ENCODE peak calls at places on chromosomes 2 and 18, in nine cellular contexts. R, I, J, Y, C, W, E, M and T are unnamed samples.

GRCh38 chr2:230077851-230078547 is 9.3 kb upstream of the SLC16A14 start:
- DNase-seq in J (no peak), I (no peak), Y (peak; percentile 72), M (no peak), E (no peak), W (no peak), R (peak; percentile 5), C (no peak), T (no peak)

GRCh38 chr2:174012347-174013309 is 47.5 kb upstream of the SP3 start:
- DNase-seq in R (peak; percentile 30), E (peak; percentile 31), C (peak; percentile 39), W (peak; percentile 82), M (peak; percentile 57), Y (peak; percentile 90), I (peak; percentile 82), J (peak; percentile 46), T (no peak)

GRCh38 chr18:31574359-31574758 is 17.3 kb upstream of the TTR start:
- DNase-seq in W (no peak), R (no peak), J (no peak), I (no peak), E (no peak), M (no peak), Y (no peak), C (no peak), T (no peak)

GRCh38 chr2:192069417-192069816 is 125.3 kb downstream of the TMEFF2 start:
- DNase-seq in E (no peak), I (no peak), C (no peak), Y (no peak), J (no peak), M (no peak), R (no peak), W (no peak), T (no peak)

GRCh38 chr2:68789603-68790002 is 55.0 kb downstream of the ARHGAP25 start:
- DNase-seq in E (peak; percentile 97), Y (no peak), I (no peak), M (no peak), R (no peak), C (no peak), W (no peak), J (no peak), T (peak; percentile 85)

GRCh38 chr2:61688369-61689334 is 150.5 kb upstream of the XPO1 start:
- DNase-seq in R (no peak), W (no peak), M (no peak), E (no peak), C (no peak), Y (no peak), I (no peak), J (no peak), T (no peak)

GRCh38 chr2:145800201-145801091 is 1280.5 kb upstream of the ZEB2 start:
- DNase-seq in W (no peak), R (no peak), C (peak; percentile 99), J (no peak), M (no peak), E (no peak), Y (no peak), I (no peak), T (no peak)

GRCh38 chr2:233353769-233354499 is at the start of gene DGKD:
- DNase-seq in I (no peak), J (peak; percentile 42), C (peak; percentile 33), M (peak; percentile 77), Y (peak; percentile 86), W (peak; percentile 42), E (peak; percentile 88), R (peak; percentile 80), T (peak; percentile 97)

GRCh38 chr2:124639524-124639923 is 614.4 kb downstream of the CNTNAP5 start:
- DNase-seq in I (no peak), E (no peak), R (no peak), M (no peak), J (no peak), W (no peak), C (no peak), Y (no peak), T (no peak)

GRCh38 chr2:169978402-169979017 is 151.3 kb downstream of the UBR3 start:
- DNase-seq in I (no peak), J (no peak), Y (peak; percentile 56), E (no peak), M (no peak), W (no peak), C (no peak), R (no peak), T (no peak)

GRCh38 chr18:44229693-44230108 is 451.0 kb upstream of the SETBP1 start:
- DNase-seq in C (peak; percentile 31), R (peak; percentile 10), J (peak; percentile 72), Y (no peak), E (no peak), W (peak; percentile 89), I (peak; percentile 29), M (peak; percentile 49), T (no peak)

GRCh38 chr18:51051105-51051712 is 21.2 kb downstream of the SMAD4 start:
- DNase-seq in I (no peak), M (no peak), E (peak; percentile 68), R (no peak), J (peak; percentile 57), Y (no peak), W (no peak), C (peak; percentile 64), T (peak; percentile 30)

GRCh38 chr2:151556121-151556520 is 146.4 kb downstream of the RIF1 start:
- DNase-seq in E (no peak), C (no peak), M (no peak), Y (no peak), W (no peak), I (no peak), J (no peak), R (no peak), T (no peak)

GRCh38 chr2:75637568-75637967 is 9.0 kb upstream of the MRPL19 start:
- DNase-seq in J (no peak), E (no peak), Y (no peak), W (no peak), C (no peak), I (no peak), R (no peak), M (no peak), T (no peak)

GRCh38 chr2:150903461-150903860 is 358.2 kb downstream of the RBM43 start:
- DNase-seq in E (no peak), J (no peak), I (no peak), M (no peak), C (peak; percentile 33), Y (no peak), W (no peak), R (no peak), T (no peak)

GRCh38 chr2:23404426-23404825 is 19.4 kb downstream of the KLHL29 start:
- DNase-seq in Y (peak; percentile 63), J (peak; percentile 85), R (peak; percentile 44), C (peak; percentile 68), I (no peak), E (peak; percentile 73), W (no peak), M (peak; percentile 67), T (peak; percentile 48)

GRCh38 chr2:53970095-53970897 is 497 bp downstream of the PSME4 start:
- DNase-seq in R (peak; percentile 29), I (peak; percentile 36), C (peak; percentile 51), J (peak; percentile 43), Y (peak; percentile 78), M (peak; percentile 60), E (peak; percentile 55), W (peak; percentile 51), T (peak; percentile 49)

GRCh38 chr2:232438951-232439757 is 16.8 kb upstream of the ALPI start:
- DNase-seq in C (peak; percentile 32), M (no peak), Y (peak; percentile 80), W (no peak), J (no peak), E (peak; percentile 33), R (peak; percentile 56), I (no peak), T (no peak)

GRCh38 chr2:154978244-154978643 is 279.7 kb downstream of the KCNJ3 start:
- DNase-seq in E (no peak), C (no peak), I (no peak), M (no peak), W (no peak), R (no peak), J (no peak), Y (no peak), T (no peak)

GRCh38 chr2:55917713-55918390 is 5.7 kb downstream of the EFEMP1 start:
- DNase-seq in M (no peak), R (no peak), Y (no peak), E (no peak), J (no peak), W (no peak), C (no peak), I (no peak), T (no peak)

GRCh38 chr18:67010916-67011315 is 407.0 kb upstream of the CDH19 start:
- DNase-seq in C (peak; percentile 75), W (no peak), M (no peak), J (peak; percentile 23), R (no peak), Y (no peak), I (no peak), E (no peak), T (no peak)

DNA sequence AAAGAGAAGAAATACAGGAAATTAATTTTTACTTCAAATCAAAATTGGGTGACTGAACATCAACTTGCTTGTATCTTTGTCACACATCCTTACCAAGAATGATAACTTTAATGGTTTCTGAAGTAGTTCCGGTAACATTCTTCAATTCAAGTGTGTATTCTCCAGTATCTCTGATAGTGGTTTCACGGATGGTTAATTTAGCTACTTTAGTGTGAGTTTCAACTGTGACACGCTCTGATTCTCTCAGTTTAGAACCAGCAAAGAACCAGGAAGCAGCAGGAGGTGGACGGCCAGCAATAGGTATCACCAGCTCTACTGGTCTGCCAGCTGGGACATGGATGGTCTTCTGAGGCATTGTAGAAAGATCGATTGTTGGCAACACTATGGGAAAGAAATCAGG is 62.3 kb downstream of the PLEKHA3 start:
- DNase-seq in R (no peak), C (no peak), M (no peak), J (no peak), E (no peak), W (no peak), I (no peak), Y (no peak), T (no peak)
- TF ChIP-seq CTCF in R (no peak), C (no peak), M (no peak), J (no peak), E (no peak), W (no peak), I (no peak), Y (no peak), T (no peak)

GRCh38 chr2:159615936-159616733 is at the start of gene BAZ2B:
- DNase-seq in W (no peak), M (peak; percentile 65), C (peak; percentile 82), J (peak; percentile 88), Y (peak; percentile 80), E (peak; percentile 54), R (peak; percentile 61), I (peak; percentile 30), T (peak; percentile 62)
- TF ChIP-seq CTCF in W (no peak), M (no peak), C (no peak), J (no peak), Y (no peak), E (no peak), R (no peak), I (no peak), T (no peak)

GRCh38 chr2:107645586-107645985 is 181.1 kb upstream of the RGPD4 start:
- DNase-seq in E (no peak), M (no peak), I (no peak), Y (no peak), W (no peak), C (no peak), R (no peak), J (no peak), T (no peak)

GRCh38 chr2:107648781-107649413 is 177.8 kb upstream of the RGPD4 start:
- DNase-seq in M (no peak), C (no peak), I (no peak), Y (peak; percentile 63), R (no peak), W (no peak), E (no peak), J (no peak), T (no peak)
- TF ChIP-seq CTCF in M (no peak), C (no peak), I (no peak), Y (peak; percentile 60), R (no peak), W (no peak), E (no peak), J (no peak), T (no peak)

GRCh38 chr2:116696223-116696622 is 1118.3 kb upstream of the DDX18 start:
- DNase-seq in Y (no peak), M (no peak), C (peak; percentile 37), E (no peak), I (no peak), J (peak; percentile 3), R (no peak), W (no peak), T (no peak)
- TF ChIP-seq CTCF in Y (no peak), M (no peak), C (peak; percentile 24), E (no peak), I (no peak), J (no peak), R (no peak), W (no peak), T (no peak)